ENCODE peak calls at places on chromosomes 12 and 14, in six cellular contexts. U, L, O, N, P and I are unnamed samples. For H3K9me3, the result is how much of the 10 kb centered on the place peaks cover.

GRCh38 chr14:32397871-32398640 is 69.0 kb downstream of the AKAP6 start:
- DNase-seq in P (no peak), L (no peak), N (peak), U (no peak), O (no peak), I (no peak)

GRCh38 chr14:34436118-34436905 is 25.7 kb downstream of the SPTSSA start:
- DNase-seq in L (no peak), P (no peak), O (no peak), U (no peak), N (peak), I (no peak)

GRCh38 chr12:64730585-64730964 is 28.6 kb downstream of the GNS start:
- DNase-seq in L (no peak), O (no peak), P (no peak), U (no peak), N (no peak), I (no peak)

GRCh38 chr12:53098354-53098981 is 1.0 kb downstream of the IGFBP6 start:
- DNase-seq in O (no peak), P (no peak), U (no peak), N (peak), L (no peak), I (no peak)

GRCh38 chr12:125065021-125065752 is at the start of gene AACS:
- DNase-seq in N (peak), L (peak), P (peak), O (no peak), U (peak), I (no peak)

GRCh38 chr14:67515386-67516079 is 17.6 kb upstream of the PLEKHH1 start:
- DNase-seq in P (peak), N (no peak), U (peak), O (no peak), L (peak), I (no peak)

GRCh38 chr12:132162508-132163031 is 18.3 kb downstream of the NOC4L start:
- DNase-seq in P (no peak), U (no peak), O (no peak), N (no peak), L (peak), I (no peak)

GRCh38 chr14:94992046-94992445 is 165.3 kb downstream of the DICER1 start:
- DNase-seq in U (no peak), L (no peak), P (no peak), O (no peak), N (no peak), I (no peak)

GRCh38 chr12:110960795-110961194 is 40.4 kb upstream of the MYL2 start:
- DNase-seq in O (no peak), P (no peak), N (no peak), L (no peak), U (no peak), I (no peak)

GRCh38 chr12:91072931-91073330 is 15.1 kb upstream of the KERA start:
- DNase-seq in P (no peak), N (no peak), O (no peak), L (no peak), U (no peak), I (no peak)

GRCh38 chr12:75291014-75291413 is 39.1 kb downstream of the CAPS2 start:
- DNase-seq in U (no peak), O (no peak), L (no peak), P (no peak), N (no peak), I (no peak)

GRCh38 chr14:80930836-80931389 is 10.6 kb downstream of the CEP128 start:
- DNase-seq in N (no peak), L (peak), O (no peak), P (peak), U (peak), I (no peak)

GRCh38 chr12:116432321-116432750 is 126.8 kb upstream of the MAP1LC3B2 start:
- DNase-seq in O (no peak), L (no peak), N (no peak), P (no peak), U (no peak), I (no peak)

GRCh38 chr12:29088611-29089219 is 60.4 kb upstream of the FAR2 start:
- DNase-seq in N (peak), U (no peak), P (no peak), O (no peak), L (no peak), I (no peak)

GRCh38 chr14:49550284-49551184 is 35.6 kb downstream of the RPS29 start:
- DNase-seq in L (no peak), N (peak), O (no peak), U (no peak), P (no peak), I (no peak)

GRCh38 chr14:101132051-101132541 is 228.6 kb upstream of the RTL1 start:
- DNase-seq in U (no peak), O (no peak), N (no peak), P (no peak), L (no peak), I (peak)

GRCh38 chr14:21014761-21015190 is 10.1 kb downstream of the NDRG2 start:
- DNase-seq in U (peak), P (peak), N (peak), L (peak), O (no peak), I (no peak)

GRCh38 chr12:11836964-11837286 is 187.5 kb downstream of the ETV6 start:
- DNase-seq in O (no peak), N (no peak), U (no peak), L (no peak), P (no peak), I (no peak)

GRCh38 chr14:39097159-39097558 is 5.9 kb downstream of the SEC23A start:
- DNase-seq in O (no peak), N (peak), U (no peak), L (no peak), P (no peak), I (no peak)

GRCh38 chr14:82602794-82603193 is 1069.1 kb upstream of the SEL1L start:
- DNase-seq in O (no peak), P (no peak), U (no peak), N (no peak), L (no peak), I (no peak)

GRCh38 chr14:82604819-82605218 is 1071.2 kb upstream of the SEL1L start:
- DNase-seq in N (no peak), O (no peak), L (no peak), U (no peak), P (no peak), I (no peak)
- H3K27ac ChIP-seq in N (no peak), O (no peak), L (no peak), U (no peak), P (no peak), I (no peak)

DNA sequence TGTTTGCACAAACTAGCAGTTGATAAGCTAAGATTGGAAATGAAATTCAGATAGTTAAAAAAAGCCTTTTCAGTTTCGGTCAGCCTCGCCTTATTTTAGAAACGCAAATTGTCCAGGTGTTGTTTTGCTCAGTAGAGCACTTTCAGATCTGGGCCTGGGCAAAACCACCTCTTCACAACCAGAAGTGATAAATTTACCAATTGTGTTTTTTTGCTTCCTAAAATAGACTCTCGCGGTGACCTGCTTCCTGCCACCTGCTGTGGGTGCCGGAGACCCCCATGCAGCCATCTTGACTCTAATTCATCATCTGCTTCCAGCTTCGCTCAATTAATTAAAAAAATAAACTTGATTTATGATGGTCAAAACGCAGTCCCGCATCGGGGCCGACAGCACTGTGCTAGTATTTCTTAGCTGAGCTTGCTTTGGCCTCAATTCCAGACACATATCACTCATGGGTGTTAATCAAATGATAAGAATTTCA is 335.6 kb downstream of the TMEM121 start:
- DNase-seq in U (peak), L (peak), O (no peak), P (no peak), N (no peak), I (peak)
- H3K9me3 ChIP-seq in U (under half), L (under half), O (under half), P (under half), N (under half), I (under half)

DNA sequence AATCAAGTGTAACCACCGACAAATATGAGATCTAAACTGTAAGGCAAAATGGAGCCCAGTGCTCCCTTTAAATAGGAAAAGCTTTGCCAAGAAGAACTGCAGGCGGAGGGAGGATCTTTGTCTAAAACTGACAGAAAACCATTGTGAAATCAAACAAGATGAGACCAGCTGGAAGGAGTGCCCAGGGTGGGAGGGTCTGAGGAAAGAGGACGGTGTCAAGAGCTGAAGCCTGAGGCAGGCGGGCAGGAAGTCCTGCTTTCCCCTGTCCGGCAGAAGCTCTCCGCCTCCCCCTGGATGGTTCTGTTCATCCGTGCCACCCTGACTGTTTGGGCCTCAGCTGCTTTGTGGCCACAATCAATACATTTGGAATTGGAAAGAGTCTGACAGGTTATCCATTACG is 37.5 kb downstream of the CDC42BPB start:
- DNase-seq in N (no peak), L (no peak), O (no peak), P (no peak), U (no peak), I (peak)
- H3K27ac ChIP-seq in N (no peak), L (no peak), O (peak), P (no peak), U (no peak), I (no peak)

DNA sequence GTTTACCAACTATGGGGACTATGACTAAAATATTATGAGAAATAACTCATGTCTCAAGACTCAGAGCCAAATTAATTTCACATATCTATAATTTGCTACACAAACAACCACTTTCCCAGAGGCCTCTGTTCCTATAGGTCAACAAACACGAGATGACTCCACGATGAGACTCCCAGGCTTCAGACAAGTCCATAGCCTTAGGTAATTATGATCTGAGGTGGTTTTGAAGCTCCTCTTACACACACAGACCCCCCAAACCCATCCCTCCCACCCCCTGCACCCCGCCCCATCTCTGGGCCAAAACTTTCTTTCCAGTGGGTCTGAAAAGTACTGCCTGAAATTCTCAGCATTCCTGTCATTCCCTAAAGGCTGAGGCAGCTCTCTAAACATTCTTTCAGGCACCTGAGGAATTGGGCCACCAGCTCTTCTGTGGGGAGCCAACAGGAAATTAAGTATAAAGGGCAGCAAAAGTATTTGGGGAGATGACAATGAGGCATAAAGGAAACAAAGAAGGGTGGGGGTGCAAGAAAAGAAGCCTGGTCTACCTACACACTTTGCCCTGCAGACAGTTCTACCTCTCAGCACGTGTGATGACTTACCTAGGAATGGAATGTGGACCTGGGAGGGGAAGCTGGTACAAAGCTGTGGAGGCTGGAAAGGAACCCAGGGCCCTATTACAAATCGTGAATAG is 143.6 kb downstream of the PAWR start:
- DNase-seq in O (no peak), L (no peak), P (no peak), U (no peak), N (peak), I (peak)
- H3K9me3 ChIP-seq in O (under half), L (under half), P (under half), U (under half), N (under half), I (under half)

GRCh38 chr12:33330940-33331339 is 108.7 kb downstream of the SYT10 start:
- DNase-seq in O (no peak), U (no peak), L (no peak), N (no peak), P (no peak), I (no peak)
- H3K27ac ChIP-seq in O (no peak), U (no peak), L (no peak), N (no peak), P (no peak), I (no peak)

DNA sequence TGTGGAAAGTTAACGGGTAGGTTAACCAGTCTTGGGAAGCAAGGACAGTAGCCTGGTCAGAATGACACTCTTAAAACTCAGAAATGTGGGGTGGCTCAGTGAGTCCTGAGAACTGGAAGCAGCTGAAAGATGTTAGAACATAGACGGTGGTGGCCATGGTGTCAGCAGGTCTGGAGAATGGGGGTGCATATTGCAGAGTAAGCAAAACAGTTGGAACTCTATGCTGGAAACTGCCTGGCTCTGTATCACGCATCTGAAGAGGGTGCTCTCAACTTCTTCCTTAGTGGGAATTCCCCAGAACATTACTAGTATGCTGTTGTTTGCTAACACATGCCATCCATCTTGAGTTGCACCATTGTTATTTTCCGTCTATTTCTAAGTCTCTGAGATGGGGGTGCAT is 105.2 kb upstream of the DYRK2 start:
- DNase-seq in L (no peak), U (no peak), O (no peak), N (no peak), P (no peak), I (no peak)
- H3K9me3 ChIP-seq in L (under half), U (under half), O (under half), N (under half), P (under half), I (under half)